ENCODE peak calls at places on chromosomes 3 and 15, in seven cellular contexts. Y is HepG2, F is GM12891, J is H1, S is GM12878, X is K562, L is GM12892. K is an unnamed sample.

GRCh38 chr3:195451373-195452000 is 8.7 kb upstream of the ACAP2 start:
- DNase-seq in Y (no peak), F (no peak), J (no peak), S (no peak), X (no peak), L (no peak), K (no peak)

GRCh38 chr3:139187154-139187553 is 142.5 kb upstream of the PRR23C start:
- DNase-seq in Y (no peak), F (no peak), J (no peak), S (no peak), X (no peak), L (no peak), K (no peak)

GRCh38 chr3:146091397-146091796 is 69.6 kb downstream of the PLOD2 start:
- DNase-seq in Y (no peak), F (no peak), J (no peak), S (no peak), X (no peak), L (no peak), K (no peak)

GRCh38 chr3:43796041-43796596 is 105.4 kb downstream of the ABHD5 start:
- DNase-seq in Y (no peak), F (no peak), J (no peak), S (no peak), X (no peak), L (no peak), K (no peak)

GRCh38 chr3:190605385-190605784 is 91.5 kb downstream of the IL1RAP start:
- DNase-seq in Y (no peak), F (no peak), J (no peak), S (no peak), X (no peak), L (no peak), K (no peak)

GRCh38 chr3:169264711-169265110 is 398.8 kb downstream of the MECOM start:
- DNase-seq in Y (no peak), F (no peak), J (no peak), S (no peak), X (no peak), L (no peak), K (peak; percentile 67)

GRCh38 chr15:95131071-95131683 is 899.8 kb downstream of the MCTP2 start:
- DNase-seq in Y (no peak), F (no peak), J (no peak), S (no peak), X (no peak), L (no peak), K (no peak)

GRCh38 chr3:184874709-184875644 is 63.0 kb downstream of the VPS8 start:
- DNase-seq in Y (peak; percentile 27), F (no peak), J (no peak), S (no peak), X (peak; percentile 50), L (no peak), K (peak; percentile 47)

GRCh38 chr3:188152660-188153497 is 1.1 kb upstream of the LPP start:
- DNase-seq in Y (no peak), F (no peak), J (peak; percentile 61), S (no peak), X (no peak), L (no peak), K (peak; percentile 13)

GRCh38 chr3:44981220-44981619 is 5.2 kb downstream of the EXOSC7 start:
- DNase-seq in Y (no peak), F (no peak), J (no peak), S (no peak), X (no peak), L (no peak), K (no peak)

GRCh38 chr3:126955004-126955790 is 27.7 kb upstream of the PLXNA1 start:
- DNase-seq in Y (no peak), F (no peak), J (no peak), S (peak; percentile 20), X (no peak), L (peak; percentile 52), K (no peak)

GRCh38 chr3:125045965-125046364 is 9.8 kb downstream of the HEG1 start:
- DNase-seq in Y (no peak), F (no peak), J (no peak), S (no peak), X (no peak), L (no peak), K (no peak)

GRCh38 chr15:48781481-48782081 is 29.3 kb downstream of the CEP152 start:
- DNase-seq in Y (no peak), F (no peak), J (no peak), S (no peak), X (no peak), L (no peak), K (no peak)

GRCh38 chr15:64070965-64071851 is 22.4 kb downstream of the CIAO2A start:
- DNase-seq in Y (peak; percentile 74), F (no peak), J (no peak), S (no peak), X (peak; percentile 77), L (no peak), K (no peak)

GRCh38 chr3:79597719-79598118 is 170.1 kb downstream of the ROBO1 start:
- DNase-seq in Y (no peak), F (no peak), J (no peak), S (no peak), X (no peak), L (no peak), K (no peak)

GRCh38 chr3:32401541-32402052 is 9.9 kb downstream of the CMTM7 start:
- DNase-seq in Y (peak; percentile 46), F (peak; percentile 37), J (peak; percentile 80), S (no peak), X (no peak), L (peak; percentile 42), K (peak; percentile 91)

GRCh38 chr15:73318463-73319351 is 50.1 kb downstream of the HCN4 start:
- DNase-seq in Y (no peak), F (peak; percentile 53), J (peak; percentile 83), S (no peak), X (peak; percentile 20), L (no peak), K (peak; percentile 92)

GRCh38 chr3:194140520-194141414 is 4.8 kb downstream of the HES1 start:
- DNase-seq in Y (peak; percentile 51), F (no peak), J (peak; percentile 79), S (no peak), X (peak; percentile 85), L (peak; percentile 46), K (peak; percentile 81)

GRCh38 chr3:14435175-14436011 is 33.0 kb downstream of the SLC6A6 start:
- DNase-seq in Y (no peak), F (no peak), J (no peak), S (no peak), X (no peak), L (no peak), K (no peak)

GRCh38 chr3:14434541-14435151 is 32.2 kb downstream of the SLC6A6 start:
- DNase-seq in Y (no peak), F (no peak), J (no peak), S (no peak), X (no peak), L (no peak), K (no peak)

GRCh38 chr3:14431928-14432834 is 29.8 kb downstream of the SLC6A6 start:
- DNase-seq in Y (peak; percentile 82), F (peak; percentile 91), J (no peak), S (peak; percentile 90), X (peak; percentile 96), L (peak; percentile 96), K (peak; percentile 77)

GRCh38 chr3:14432996-14433572 is 30.7 kb downstream of the SLC6A6 start:
- DNase-seq in Y (no peak), F (no peak), J (no peak), S (no peak), X (no peak), L (no peak), K (no peak)

DNA sequence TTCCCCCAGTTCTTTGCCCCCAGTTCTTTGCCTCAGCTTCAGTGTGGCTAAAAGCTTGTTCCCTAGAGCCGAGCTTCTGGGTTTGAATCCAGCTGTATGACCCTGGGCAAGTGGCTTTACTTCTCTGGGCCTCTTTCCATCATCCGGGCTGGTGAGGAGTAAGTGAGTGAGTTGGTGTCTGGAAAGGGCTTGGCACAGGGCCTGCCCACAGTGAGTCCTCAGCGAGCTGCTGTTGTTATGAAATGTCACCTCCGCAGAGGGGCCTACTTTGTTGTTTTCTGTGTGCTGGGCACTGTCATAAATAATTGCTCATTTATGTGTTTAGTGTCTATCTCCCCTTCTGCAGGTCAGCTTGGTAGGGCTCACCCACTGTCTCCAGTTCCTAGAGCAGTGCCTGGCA is 31.7 kb downstream of the SLC6A6 start:
- DNase-seq in Y (no peak), F (no peak), J (no peak), S (no peak), X (no peak), L (no peak), K (no peak)
- TF ChIP-seq TAF1 in Y (no peak), F (no peak), J (no peak), S (no peak), X (no peak), L (no peak), K (no peak)

DNA sequence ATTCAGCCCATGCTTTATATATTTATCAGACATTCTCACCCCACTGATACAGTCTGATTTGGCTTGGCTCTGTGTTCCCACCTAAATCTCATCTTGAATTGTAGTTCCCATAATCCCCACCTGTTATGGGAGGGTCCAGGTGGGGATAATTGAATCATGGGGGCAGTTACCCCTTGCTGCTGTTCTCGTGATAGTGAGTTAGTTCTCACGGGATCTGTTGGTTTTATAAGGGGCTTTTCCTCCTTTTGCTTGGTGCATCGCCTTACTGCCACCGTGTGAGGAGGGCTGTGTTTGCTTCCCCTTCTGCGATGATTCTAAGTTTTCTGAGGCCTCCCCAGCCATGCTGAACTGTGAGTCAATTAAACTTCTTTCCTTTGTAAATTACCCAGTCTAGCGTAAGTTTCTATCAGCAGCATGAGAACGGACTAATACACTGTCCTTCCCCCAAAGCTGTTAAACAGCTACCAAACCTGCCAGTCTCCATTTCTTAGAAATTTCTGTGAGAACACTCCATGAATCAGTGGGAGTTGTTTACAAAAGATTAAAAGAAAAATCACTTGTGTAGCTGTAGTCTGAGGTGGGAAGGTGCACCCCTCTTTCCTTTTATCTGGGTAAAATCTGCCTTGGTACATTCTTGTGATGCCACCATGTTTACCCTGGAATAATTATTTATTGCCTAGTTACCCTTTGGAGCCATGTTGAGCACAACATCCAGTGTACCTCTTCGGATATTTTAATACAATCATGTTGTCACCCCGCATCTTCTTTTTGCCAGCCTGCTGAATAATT is 160.5 kb downstream of the THSD4 start:
- DNase-seq in Y (no peak), F (no peak), J (no peak), S (no peak), X (no peak), L (no peak), K (no peak)
- TF ChIP-seq TAF1 in Y (no peak), F (no peak), J (no peak), S (no peak), X (no peak), L (no peak), K (no peak)

DNA sequence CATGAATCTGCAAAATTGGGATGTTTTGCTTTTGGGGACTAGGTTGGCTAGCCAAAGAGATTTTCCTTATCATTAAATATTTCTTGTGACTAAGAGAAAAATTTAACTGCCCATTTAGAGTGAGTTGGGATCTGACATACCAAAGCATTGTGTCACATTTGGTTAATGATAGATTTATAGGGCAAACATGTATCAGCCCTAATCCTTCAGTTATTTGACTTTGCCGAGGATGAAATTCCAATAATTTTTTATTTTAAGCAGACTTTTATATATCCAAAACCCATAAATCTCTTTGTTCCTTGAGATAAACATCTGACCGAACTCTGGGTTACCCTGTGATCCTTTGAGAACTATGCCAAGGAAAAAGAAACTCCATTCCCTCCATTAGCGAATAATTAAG is 218.9 kb downstream of the CDIN1 start:
- DNase-seq in Y (no peak), F (no peak), J (no peak), S (no peak), X (no peak), L (no peak), K (no peak)
- TF ChIP-seq TAF1 in Y (no peak), F (no peak), J (no peak), S (no peak), X (no peak), L (no peak), K (no peak)

GRCh38 chr15:100692259-100692658 is 89.9 kb downstream of the ASB7 start:
- DNase-seq in Y (no peak), F (no peak), J (no peak), S (no peak), X (no peak), L (no peak), K (no peak)
- TF ChIP-seq TAF1 in Y (no peak), F (no peak), J (no peak), S (no peak), X (no peak), L (no peak), K (no peak)

K was measured in SK-N-SH.